ENCODE peak calls at places on chromosomes 12 and 14, in ten cellular contexts. Q, K, M, J, G, V, B, D, O and S are unnamed samples.

GRCh38 chr12:53989227-53990113 is 4.5 kb downstream of the HOXC10 start:
- DNase-seq in Q (no peak), K (no peak), M (peak), J (no peak), G (no peak), V (peak), B (peak), D (peak), O (no peak), S (peak)

GRCh38 chr12:52389313-52390207 is 4.1 kb upstream of the KRT84 start:
- DNase-seq in Q (no peak), K (peak), M (peak), J (no peak), G (no peak), V (no peak), B (no peak), D (peak), O (no peak), S (no peak)

GRCh38 chr14:101017806-101018560 is 114.5 kb upstream of the RTL1 start:
- DNase-seq in Q (no peak), K (no peak), M (no peak), J (no peak), G (no peak), V (no peak), B (no peak), D (peak), O (no peak), S (no peak)

GRCh38 chr14:75542585-75543091 is 20.4 kb downstream of the BATF start:
- DNase-seq in Q (no peak), K (no peak), M (no peak), J (peak), G (peak), V (peak), B (peak), D (peak), O (peak), S (no peak)

GRCh38 chr14:68926236-68926635 is 52.9 kb downstream of the ACTN1 start:
- DNase-seq in Q (no peak), K (no peak), M (no peak), J (no peak), G (no peak), V (no peak), B (peak), D (no peak), O (no peak), S (peak)

GRCh38 chr14:80565001-80565400 is 353.7 kb upstream of the DIO2 start:
- DNase-seq in Q (no peak), K (no peak), M (no peak), J (no peak), G (no peak), V (no peak), B (no peak), D (no peak), O (no peak), S (no peak)

GRCh38 chr12:116559080-116559329 is 176 bp upstream of the MAP1LC3B2 start:
- DNase-seq in Q (no peak), K (peak), M (no peak), J (no peak), G (no peak), V (peak), B (no peak), D (no peak), O (no peak), S (no peak)

GRCh38 chr12:24991209-24992049 is 42.5 kb upstream of the BCAT1 start:
- DNase-seq in Q (no peak), K (peak), M (peak), J (no peak), G (no peak), V (peak), B (peak), D (peak), O (no peak), S (peak)

GRCh38 chr14:99691111-99691885 is 7.2 kb downstream of the CYP46A1 start:
- DNase-seq in Q (no peak), K (no peak), M (no peak), J (no peak), G (no peak), V (no peak), B (no peak), D (no peak), O (no peak), S (no peak)

GRCh38 chr12:22667122-22667521 is 42.2 kb downstream of the ETNK1 start:
- DNase-seq in Q (no peak), K (no peak), M (no peak), J (no peak), G (no peak), V (no peak), B (no peak), D (no peak), O (no peak), S (no peak)

GRCh38 chr14:69570836-69571330 is 3.8 kb downstream of the CCDC177 start:
- DNase-seq in Q (no peak), K (no peak), M (no peak), J (no peak), G (no peak), V (no peak), B (no peak), D (no peak), O (no peak), S (no peak)

GRCh38 chr14:95700221-95700976 is 13.5 kb downstream of the TCL1A start:
- DNase-seq in Q (no peak), K (no peak), M (no peak), J (no peak), G (no peak), V (no peak), B (no peak), D (no peak), O (no peak), S (no peak)

GRCh38 chr12:114628199-114628598 is 55.8 kb downstream of the TBX3 start:
- DNase-seq in Q (no peak), K (no peak), M (peak), J (no peak), G (no peak), V (no peak), B (no peak), D (no peak), O (no peak), S (no peak)

GRCh38 chr12:55842681-55843429 is at the start of gene MMP19:
- DNase-seq in Q (no peak), K (no peak), M (peak), J (no peak), G (no peak), V (no peak), B (no peak), D (no peak), O (no peak), S (no peak)

GRCh38 chr12:52171950-52172512 is 19.8 kb downstream of the KRT80 start:
- DNase-seq in Q (no peak), K (no peak), M (peak), J (no peak), G (no peak), V (no peak), B (peak), D (no peak), O (no peak), S (no peak)

GRCh38 chr14:77314043-77314442 is 6.6 kb downstream of the POMT2 start:
- DNase-seq in Q (no peak), K (peak), M (peak), J (no peak), G (peak), V (no peak), B (no peak), D (peak), O (no peak), S (peak)

GRCh38 chr14:49970474-49971147 is 77.7 kb downstream of the ARF6 start:
- DNase-seq in Q (no peak), K (no peak), M (peak), J (no peak), G (no peak), V (no peak), B (peak), D (no peak), O (no peak), S (peak)

GRCh38 chr12:65695077-65695865 is 129.0 kb upstream of the HMGA2 start:
- DNase-seq in Q (no peak), K (no peak), M (peak), J (no peak), G (peak), V (peak), B (no peak), D (no peak), O (peak), S (no peak)

GRCh38 chr12:1695836-1696670 is 5.2 kb downstream of the ADIPOR2 start:
- DNase-seq in Q (no peak), K (no peak), M (peak), J (no peak), G (no peak), V (no peak), B (no peak), D (no peak), O (no peak), S (peak)

GRCh38 chr12:43847427-43847826 is 11.5 kb downstream of the TMEM117 start:
- DNase-seq in Q (no peak), K (no peak), M (peak), J (no peak), G (no peak), V (no peak), B (no peak), D (no peak), O (no peak), S (no peak)

GRCh38 chr12:46442239-46442638 is 69.7 kb upstream of the SLC38A2 start:
- DNase-seq in Q (no peak), K (no peak), M (peak), J (no peak), G (no peak), V (no peak), B (no peak), D (no peak), O (no peak), S (no peak)